ENCODE peak calls at places on chromosomes 16 and 17, in six cellular contexts. L is IMR-90, A is neuronal stem cell, I is H9, U is H1, T is trophoblast cell. J is an unnamed sample.

GRCh38 chr17:27896656-27897055 is 3.5 kb upstream of the LYRM9 start:
- DNase-seq in L (no peak), A (no peak), I (no peak), U (no peak), T (no peak), J (no peak)

GRCh38 chr17:75174996-75175395 is 7.8 kb downstream of the SUMO2 start:
- DNase-seq in L (no peak), A (no peak), I (no peak), U (no peak), T (no peak), J (no peak)

GRCh38 chr17:29136998-29137730 is 43.0 kb downstream of the MYO18A start:
- DNase-seq in L (peak), A (no peak), I (no peak), U (no peak), T (no peak), J (no peak)

GRCh38 chr17:80109713-80110446 is 8.5 kb downstream of the GAA start:
- DNase-seq in L (no peak), A (no peak), I (no peak), U (no peak), T (peak), J (no peak)

GRCh38 chr17:10653987-10654386 is 3.1 kb downstream of the MYH3 start:
- DNase-seq in L (no peak), A (no peak), I (no peak), U (no peak), T (no peak), J (no peak)

GRCh38 chr17:3954921-3955320 is 9.3 kb downstream of the ATP2A3 start:
- DNase-seq in L (no peak), A (no peak), I (no peak), U (no peak), T (no peak), J (no peak)

GRCh38 chr16:1537763-1538289 is 4.4 kb downstream of the TMEM204 start:
- DNase-seq in L (no peak), A (no peak), I (no peak), U (no peak), T (no peak), J (no peak)

GRCh38 chr16:11439216-11439615 is 94.0 kb downstream of the RMI2 start:
- DNase-seq in L (no peak), A (no peak), I (no peak), U (no peak), T (no peak), J (no peak)

GRCh38 chr16:86961133-86961720 is 356.0 kb downstream of the C16orf95 start:
- DNase-seq in L (peak), A (no peak), I (no peak), U (no peak), T (no peak), J (no peak)

GRCh38 chr16:11681977-11682654 is 13.9 kb downstream of the SNN start:
- DNase-seq in L (no peak), A (no peak), I (no peak), U (no peak), T (no peak), J (no peak)

GRCh38 chr17:68600881-68601564 is at the start of gene FAM20A:
- DNase-seq in L (no peak), A (no peak), I (peak), U (peak), T (no peak), J (peak)

GRCh38 chr17:33267279-33267790 is 25.8 kb downstream of the ASIC2 start:
- DNase-seq in L (peak), A (no peak), I (no peak), U (no peak), T (peak), J (peak)

GRCh38 chr17:43125133-43125966 is at the start of gene BRCA1:
- DNase-seq in L (peak), A (peak), I (peak), U (peak), T (peak), J (peak)
- H4K91ac ChIP-seq in L (peak), A (no peak), I (no peak), U (no peak), T (peak), J (peak)

DNA sequence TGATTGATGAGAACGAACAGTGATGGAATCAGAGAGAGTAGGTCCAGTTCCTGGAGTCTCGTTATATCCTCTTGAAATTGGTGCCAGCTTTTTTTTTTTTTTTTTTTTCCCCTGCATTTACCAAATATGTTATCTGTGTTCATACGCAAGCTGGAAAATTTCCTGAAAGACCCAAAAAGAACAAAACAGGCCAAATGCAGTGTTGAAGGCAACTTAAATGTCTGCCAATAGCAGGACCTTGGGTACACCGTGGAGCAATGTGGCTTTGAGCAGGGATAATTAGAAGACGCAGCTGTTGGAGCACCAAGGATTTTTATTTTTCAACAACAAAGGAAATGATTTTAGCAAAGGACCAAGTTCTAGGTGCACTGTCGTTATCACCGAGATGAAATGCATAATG is 105.0 kb downstream of the ABCC6 start:
- DNase-seq in L (no peak), A (no peak), I (no peak), U (no peak), T (no peak), J (no peak)
- H4K91ac ChIP-seq in L (no peak), A (no peak), I (no peak), U (no peak), T (no peak), J (no peak)

GRCh38 chr16:80347002-80347401 is 193.8 kb upstream of the DYNLRB2 start:
- DNase-seq in L (no peak), A (no peak), I (no peak), U (no peak), T (no peak), J (no peak)

GRCh38 chr16:80346160-80346632 is 194.6 kb upstream of the DYNLRB2 start:
- DNase-seq in L (no peak), A (peak), I (no peak), U (no peak), T (no peak), J (no peak)

GRCh38 chr16:80344570-80344969 is 196.2 kb upstream of the DYNLRB2 start:
- DNase-seq in L (no peak), A (no peak), I (no peak), U (no peak), T (no peak), J (no peak)

GRCh38 chr16:80337786-80338185 is 203.0 kb upstream of the DYNLRB2 start:
- DNase-seq in L (no peak), A (no peak), I (no peak), U (peak), T (no peak), J (no peak)

DNA sequence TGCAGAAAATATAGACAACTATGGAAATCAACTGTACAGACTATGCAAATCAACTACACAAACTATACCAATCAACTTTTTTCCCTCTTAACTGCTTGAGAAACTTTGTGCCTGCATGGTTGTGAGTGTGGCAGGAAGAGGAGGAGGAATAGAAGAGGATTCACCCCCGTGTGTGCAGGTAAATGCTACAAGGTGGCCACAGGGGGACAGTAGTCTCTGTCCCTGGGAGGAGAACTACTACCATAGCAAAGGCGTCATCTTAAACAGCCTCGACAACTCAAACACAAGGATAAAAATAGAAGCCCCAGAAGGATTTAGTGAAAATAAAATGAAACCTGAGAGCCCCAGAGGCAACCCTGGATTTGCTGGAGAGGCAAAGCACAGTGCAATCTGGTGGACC is 199.6 kb upstream of the DYNLRB2 start:
- DNase-seq in L (no peak), A (no peak), I (peak), U (peak), T (no peak), J (no peak)
- H4K91ac ChIP-seq in L (no peak), A (no peak), I (no peak), U (no peak), T (no peak), J (no peak)

DNA sequence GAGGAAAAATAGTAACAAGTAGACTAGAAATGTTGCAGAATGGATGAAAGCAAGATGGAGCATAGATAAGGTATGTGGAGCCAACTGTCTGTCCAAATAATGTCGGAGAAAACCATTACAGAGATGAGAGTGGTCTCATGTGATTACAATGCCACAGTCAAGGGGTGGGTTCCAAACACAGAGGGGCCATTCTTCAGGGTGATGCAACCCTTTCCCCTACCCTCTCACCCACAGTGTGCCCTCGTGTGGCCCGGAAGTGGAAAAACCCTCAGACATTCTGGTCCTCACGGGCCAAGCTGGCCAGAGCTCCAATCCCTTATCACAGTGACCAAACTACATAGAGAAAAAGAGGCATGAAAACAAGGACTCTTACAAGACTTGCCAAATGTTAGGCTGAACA is 17.7 kb upstream of the HS3ST3A1 start:
- DNase-seq in L (no peak), A (no peak), I (peak), U (no peak), T (no peak), J (no peak)
- H4K91ac ChIP-seq in L (no peak), A (no peak), I (no peak), U (no peak), T (no peak), J (no peak)